ENCODE peak calls at places on chromosomes 4 and X, in six cellular contexts. One of them, this sample, is unnamed.

GRCh38 chrX:113741744-113742143 is 842.1 kb upstream of the HTR2C start:
- DNase-seq in AG04449: no peak
- DNase-seq in AG09309: no peak
- DNase-seq in PC-3: peak
- DNase-seq in upper lobe of right lung: no peak
- DNase-seq in fibroblast of the aortic adventitia: peak
- DNase-seq in this sample: no peak

GRCh38 chrX:30060718-30061117 is 154.6 kb upstream of the MAGEB2 start:
- DNase-seq in AG04449: no peak
- DNase-seq in AG09309: no peak
- DNase-seq in PC-3: peak
- DNase-seq in upper lobe of right lung: no peak
- DNase-seq in fibroblast of the aortic adventitia: peak
- DNase-seq in this sample: no peak

GRCh38 chr4:123785515-123785914 is 388.9 kb downstream of the SPRY1 start:
- DNase-seq in AG04449: no peak
- DNase-seq in AG09309: peak
- DNase-seq in PC-3: peak
- DNase-seq in upper lobe of right lung: no peak
- DNase-seq in fibroblast of the aortic adventitia: peak
- DNase-seq in this sample: no peak

GRCh38 chr4:189232274-189232673 is 708.4 kb upstream of the FRG1 start:
- DNase-seq in AG04449: no peak
- DNase-seq in AG09309: no peak
- DNase-seq in PC-3: no peak
- DNase-seq in upper lobe of right lung: no peak
- DNase-seq in fibroblast of the aortic adventitia: no peak
- DNase-seq in this sample: no peak

GRCh38 chr4:86670298-86670697 is 76.2 kb downstream of the PTPN13 start:
- DNase-seq in AG04449: no peak
- DNase-seq in AG09309: no peak
- DNase-seq in PC-3: no peak
- DNase-seq in upper lobe of right lung: no peak
- DNase-seq in fibroblast of the aortic adventitia: no peak
- DNase-seq in this sample: no peak

GRCh38 chrX:33142331-33142730 is 69.0 kb downstream of the DMD start:
- DNase-seq in AG04449: no peak
- DNase-seq in AG09309: no peak
- DNase-seq in PC-3: no peak
- DNase-seq in upper lobe of right lung: no peak
- DNase-seq in fibroblast of the aortic adventitia: no peak
- DNase-seq in this sample: no peak

GRCh38 chr4:56979674-56980073 is 978 bp downstream of the POLR2B start:
- DNase-seq in AG04449: no peak
- DNase-seq in AG09309: no peak
- DNase-seq in PC-3: peak
- DNase-seq in upper lobe of right lung: no peak
- DNase-seq in fibroblast of the aortic adventitia: no peak
- DNase-seq in this sample: no peak

GRCh38 chr4:115883862-115884261 is 770.4 kb upstream of the NDST4 start:
- DNase-seq in AG04449: no peak
- DNase-seq in AG09309: no peak
- DNase-seq in PC-3: no peak
- DNase-seq in upper lobe of right lung: no peak
- DNase-seq in fibroblast of the aortic adventitia: no peak
- DNase-seq in this sample: no peak

GRCh38 chr4:41927761-41928499 is 7.3 kb upstream of the TMEM33 start:
- DNase-seq in AG04449: no peak
- DNase-seq in AG09309: no peak
- DNase-seq in PC-3: no peak
- DNase-seq in upper lobe of right lung: no peak
- DNase-seq in fibroblast of the aortic adventitia: no peak
- DNase-seq in this sample: no peak

GRCh38 chr4:86558799-86559198 is 35.3 kb upstream of the PTPN13 start:
- DNase-seq in AG04449: no peak
- DNase-seq in AG09309: no peak
- DNase-seq in PC-3: peak
- DNase-seq in upper lobe of right lung: no peak
- DNase-seq in fibroblast of the aortic adventitia: no peak
- DNase-seq in this sample: no peak

GRCh38 chr4:158316264-158316663 is 106.0 kb downstream of the TMEM144 start:
- DNase-seq in AG04449: no peak
- DNase-seq in AG09309: no peak
- DNase-seq in PC-3: no peak
- DNase-seq in upper lobe of right lung: no peak
- DNase-seq in fibroblast of the aortic adventitia: peak
- DNase-seq in this sample: no peak

GRCh38 chr4:15149234-15149841 is 147.1 kb downstream of the CPEB2 start:
- DNase-seq in AG04449: no peak
- DNase-seq in AG09309: no peak
- DNase-seq in PC-3: peak
- DNase-seq in upper lobe of right lung: no peak
- DNase-seq in fibroblast of the aortic adventitia: peak
- DNase-seq in this sample: no peak

GRCh38 chr4:155353923-155354540 is 22.7 kb downstream of the MAP9 start:
- DNase-seq in AG04449: no peak
- DNase-seq in AG09309: peak
- DNase-seq in PC-3: peak
- DNase-seq in upper lobe of right lung: peak
- DNase-seq in fibroblast of the aortic adventitia: peak
- DNase-seq in this sample: peak

GRCh38 chr4:48681856-48682255 is 98.2 kb downstream of the FRYL start:
- DNase-seq in AG04449: no peak
- DNase-seq in AG09309: no peak
- DNase-seq in PC-3: peak
- DNase-seq in upper lobe of right lung: no peak
- DNase-seq in fibroblast of the aortic adventitia: peak
- DNase-seq in this sample: no peak